ENCODE peak calls at places on chromosomes 6 and 20, in nine cellular contexts. One of them, this sample, is unnamed.

GRCh38 chr6:1984346-1984994 is 260.9 kb downstream of the GMDS start:
- DNase-seq in activated naive CD8-positive, alpha-beta T cell treated with anti-CD3 and anti-CD28 coated beads, Interleukin-2, amount 50 U/mL, for 24 hours: no peak
- DNase-seq in activated CD4-positive, alpha-beta memory T cell treated with anti-CD3 and anti-CD28 coated beads, Interleukin-2, amount 10 ng/mL, durations not matched to agents 7 days and 5 days: no peak
- DNase-seq in suprapubic skin: no peak
- DNase-seq in fibroblast of the aortic adventitia: no peak
- DNase-seq in amniotic epithelial cell: no peak
- DNase-seq in HT1080: no peak
- DNase-seq in ELR: no peak
- DNase-seq in brain microvascular endothelial cell: no peak
- DNase-seq in this sample: no peak

GRCh38 chr20:4916991-4917881 is 84.1 kb downstream of the SLC23A2 start:
- DNase-seq in activated naive CD8-positive, alpha-beta T cell treated with anti-CD3 and anti-CD28 coated beads, Interleukin-2, amount 50 U/mL, for 24 hours: no peak
- DNase-seq in activated CD4-positive, alpha-beta memory T cell treated with anti-CD3 and anti-CD28 coated beads, Interleukin-2, amount 10 ng/mL, durations not matched to agents 7 days and 5 days: no peak
- DNase-seq in suprapubic skin: no peak
- DNase-seq in fibroblast of the aortic adventitia: peak; percentile 57
- DNase-seq in amniotic epithelial cell: peak; percentile 13
- DNase-seq in HT1080: peak; percentile 21
- DNase-seq in ELR: no peak
- DNase-seq in brain microvascular endothelial cell: peak; percentile 4
- DNase-seq in this sample: no peak

GRCh38 chr6:158517581-158517980 is 42.3 kb upstream of the TMEM181 start:
- DNase-seq in activated naive CD8-positive, alpha-beta T cell treated with anti-CD3 and anti-CD28 coated beads, Interleukin-2, amount 50 U/mL, for 24 hours: no peak
- DNase-seq in activated CD4-positive, alpha-beta memory T cell treated with anti-CD3 and anti-CD28 coated beads, Interleukin-2, amount 10 ng/mL, durations not matched to agents 7 days and 5 days: no peak
- DNase-seq in suprapubic skin: no peak
- DNase-seq in fibroblast of the aortic adventitia: no peak
- DNase-seq in amniotic epithelial cell: no peak
- DNase-seq in HT1080: no peak
- DNase-seq in ELR: no peak
- DNase-seq in brain microvascular endothelial cell: peak; percentile 14
- DNase-seq in this sample: peak; percentile 29

GRCh38 chr20:44901972-44902371 is 7.9 kb upstream of the PABPC1L start:
- DNase-seq in activated naive CD8-positive, alpha-beta T cell treated with anti-CD3 and anti-CD28 coated beads, Interleukin-2, amount 50 U/mL, for 24 hours: no peak
- DNase-seq in activated CD4-positive, alpha-beta memory T cell treated with anti-CD3 and anti-CD28 coated beads, Interleukin-2, amount 10 ng/mL, durations not matched to agents 7 days and 5 days: no peak
- DNase-seq in suprapubic skin: no peak
- DNase-seq in fibroblast of the aortic adventitia: peak; percentile 39
- DNase-seq in amniotic epithelial cell: peak; percentile 53
- DNase-seq in HT1080: peak; percentile 45
- DNase-seq in ELR: peak; percentile 83
- DNase-seq in brain microvascular endothelial cell: peak; percentile 46
- DNase-seq in this sample: peak; percentile 65

GRCh38 chr20:48538058-48538825 is 289.6 kb downstream of the PREX1 start:
- DNase-seq in activated naive CD8-positive, alpha-beta T cell treated with anti-CD3 and anti-CD28 coated beads, Interleukin-2, amount 50 U/mL, for 24 hours: no peak
- DNase-seq in activated CD4-positive, alpha-beta memory T cell treated with anti-CD3 and anti-CD28 coated beads, Interleukin-2, amount 10 ng/mL, durations not matched to agents 7 days and 5 days: no peak
- DNase-seq in suprapubic skin: no peak
- DNase-seq in fibroblast of the aortic adventitia: peak; percentile 91
- DNase-seq in amniotic epithelial cell: peak; percentile 78
- DNase-seq in HT1080: peak; percentile 54
- DNase-seq in ELR: peak; percentile 59
- DNase-seq in brain microvascular endothelial cell: peak; percentile 83
- DNase-seq in this sample: no peak

GRCh38 chr6:129590408-129591022 is 119.5 kb downstream of the ARHGAP18 start:
- DNase-seq in activated naive CD8-positive, alpha-beta T cell treated with anti-CD3 and anti-CD28 coated beads, Interleukin-2, amount 50 U/mL, for 24 hours: no peak
- DNase-seq in activated CD4-positive, alpha-beta memory T cell treated with anti-CD3 and anti-CD28 coated beads, Interleukin-2, amount 10 ng/mL, durations not matched to agents 7 days and 5 days: no peak
- DNase-seq in suprapubic skin: no peak
- DNase-seq in fibroblast of the aortic adventitia: peak; percentile 88
- DNase-seq in amniotic epithelial cell: peak; percentile 92
- DNase-seq in HT1080: peak; percentile 53
- DNase-seq in ELR: peak; percentile 90
- DNase-seq in brain microvascular endothelial cell: peak; percentile 87
- DNase-seq in this sample: peak; percentile 64

GRCh38 chr6:168864541-168865495 is 388.8 kb downstream of the THBS2 start:
- DNase-seq in activated naive CD8-positive, alpha-beta T cell treated with anti-CD3 and anti-CD28 coated beads, Interleukin-2, amount 50 U/mL, for 24 hours: no peak
- DNase-seq in activated CD4-positive, alpha-beta memory T cell treated with anti-CD3 and anti-CD28 coated beads, Interleukin-2, amount 10 ng/mL, durations not matched to agents 7 days and 5 days: no peak
- DNase-seq in suprapubic skin: no peak
- DNase-seq in fibroblast of the aortic adventitia: peak; percentile 37
- DNase-seq in amniotic epithelial cell: no peak
- DNase-seq in HT1080: no peak
- DNase-seq in ELR: no peak
- DNase-seq in brain microvascular endothelial cell: no peak
- DNase-seq in this sample: no peak

GRCh38 chr20:17171750-17172149 is 55.1 kb upstream of the PCSK2 start:
- DNase-seq in activated naive CD8-positive, alpha-beta T cell treated with anti-CD3 and anti-CD28 coated beads, Interleukin-2, amount 50 U/mL, for 24 hours: no peak
- DNase-seq in activated CD4-positive, alpha-beta memory T cell treated with anti-CD3 and anti-CD28 coated beads, Interleukin-2, amount 10 ng/mL, durations not matched to agents 7 days and 5 days: no peak
- DNase-seq in suprapubic skin: no peak
- DNase-seq in fibroblast of the aortic adventitia: no peak
- DNase-seq in amniotic epithelial cell: no peak
- DNase-seq in HT1080: no peak
- DNase-seq in ELR: no peak
- DNase-seq in brain microvascular endothelial cell: no peak
- DNase-seq in this sample: no peak

GRCh38 chr6:25054469-25054868 is 118.7 kb upstream of the RIPOR2 start:
- DNase-seq in activated naive CD8-positive, alpha-beta T cell treated with anti-CD3 and anti-CD28 coated beads, Interleukin-2, amount 50 U/mL, for 24 hours: no peak
- DNase-seq in activated CD4-positive, alpha-beta memory T cell treated with anti-CD3 and anti-CD28 coated beads, Interleukin-2, amount 10 ng/mL, durations not matched to agents 7 days and 5 days: no peak
- DNase-seq in suprapubic skin: no peak
- DNase-seq in fibroblast of the aortic adventitia: peak; percentile 69
- DNase-seq in amniotic epithelial cell: peak; percentile 85
- DNase-seq in HT1080: peak; percentile 25
- DNase-seq in ELR: peak; percentile 72
- DNase-seq in brain microvascular endothelial cell: peak; percentile 55
- DNase-seq in this sample: peak; percentile 92

GRCh38 chr20:8670900-8671229 is 398.0 kb upstream of the PLCB4 start:
- DNase-seq in activated naive CD8-positive, alpha-beta T cell treated with anti-CD3 and anti-CD28 coated beads, Interleukin-2, amount 50 U/mL, for 24 hours: no peak
- DNase-seq in activated CD4-positive, alpha-beta memory T cell treated with anti-CD3 and anti-CD28 coated beads, Interleukin-2, amount 10 ng/mL, durations not matched to agents 7 days and 5 days: no peak
- DNase-seq in suprapubic skin: no peak
- DNase-seq in fibroblast of the aortic adventitia: no peak
- DNase-seq in amniotic epithelial cell: peak; percentile 12
- DNase-seq in HT1080: no peak
- DNase-seq in ELR: no peak
- DNase-seq in brain microvascular endothelial cell: no peak
- DNase-seq in this sample: no peak

GRCh38 chr6:12324096-12324495 is 33.9 kb downstream of the EDN1 start:
- DNase-seq in activated naive CD8-positive, alpha-beta T cell treated with anti-CD3 and anti-CD28 coated beads, Interleukin-2, amount 50 U/mL, for 24 hours: no peak
- DNase-seq in activated CD4-positive, alpha-beta memory T cell treated with anti-CD3 and anti-CD28 coated beads, Interleukin-2, amount 10 ng/mL, durations not matched to agents 7 days and 5 days: no peak
- DNase-seq in suprapubic skin: no peak
- DNase-seq in fibroblast of the aortic adventitia: peak; percentile 51
- DNase-seq in amniotic epithelial cell: peak; percentile 71
- DNase-seq in HT1080: peak; percentile 98
- DNase-seq in ELR: peak; percentile 94
- DNase-seq in brain microvascular endothelial cell: peak; percentile 69
- DNase-seq in this sample: peak; percentile 47

GRCh38 chr20:60372282-60372681 is 414.1 kb downstream of the CDH26 start:
- DNase-seq in activated naive CD8-positive, alpha-beta T cell treated with anti-CD3 and anti-CD28 coated beads, Interleukin-2, amount 50 U/mL, for 24 hours: no peak
- DNase-seq in activated CD4-positive, alpha-beta memory T cell treated with anti-CD3 and anti-CD28 coated beads, Interleukin-2, amount 10 ng/mL, durations not matched to agents 7 days and 5 days: no peak
- DNase-seq in suprapubic skin: no peak
- DNase-seq in fibroblast of the aortic adventitia: no peak
- DNase-seq in amniotic epithelial cell: no peak
- DNase-seq in HT1080: no peak
- DNase-seq in ELR: no peak
- DNase-seq in brain microvascular endothelial cell: no peak
- DNase-seq in this sample: no peak

GRCh38 chr6:140858381-140858971 is 1274.2 kb upstream of the GJE1 start:
- DNase-seq in activated naive CD8-positive, alpha-beta T cell treated with anti-CD3 and anti-CD28 coated beads, Interleukin-2, amount 50 U/mL, for 24 hours: no peak
- DNase-seq in activated CD4-positive, alpha-beta memory T cell treated with anti-CD3 and anti-CD28 coated beads, Interleukin-2, amount 10 ng/mL, durations not matched to agents 7 days and 5 days: no peak
- DNase-seq in suprapubic skin: no peak
- DNase-seq in fibroblast of the aortic adventitia: peak; percentile 13
- DNase-seq in amniotic epithelial cell: no peak
- DNase-seq in HT1080: no peak
- DNase-seq in ELR: peak; percentile 84
- DNase-seq in brain microvascular endothelial cell: no peak
- DNase-seq in this sample: no peak

GRCh38 chr6:106746660-106747059 is 117.3 kb downstream of the QRSL1 start:
- DNase-seq in activated naive CD8-positive, alpha-beta T cell treated with anti-CD3 and anti-CD28 coated beads, Interleukin-2, amount 50 U/mL, for 24 hours: no peak
- DNase-seq in activated CD4-positive, alpha-beta memory T cell treated with anti-CD3 and anti-CD28 coated beads, Interleukin-2, amount 10 ng/mL, durations not matched to agents 7 days and 5 days: no peak
- DNase-seq in suprapubic skin: no peak
- DNase-seq in fibroblast of the aortic adventitia: peak; percentile 81
- DNase-seq in amniotic epithelial cell: peak; percentile 80
- DNase-seq in HT1080: peak; percentile 94
- DNase-seq in ELR: peak; percentile 98
- DNase-seq in brain microvascular endothelial cell: peak; percentile 34
- DNase-seq in this sample: no peak

GRCh38 chr6:108117427-108118358 is 43.2 kb upstream of the OSTM1 start:
- DNase-seq in activated naive CD8-positive, alpha-beta T cell treated with anti-CD3 and anti-CD28 coated beads, Interleukin-2, amount 50 U/mL, for 24 hours: peak; percentile 20
- DNase-seq in activated CD4-positive, alpha-beta memory T cell treated with anti-CD3 and anti-CD28 coated beads, Interleukin-2, amount 10 ng/mL, durations not matched to agents 7 days and 5 days: peak; percentile 31
- DNase-seq in suprapubic skin: no peak
- DNase-seq in fibroblast of the aortic adventitia: peak; percentile 36
- DNase-seq in amniotic epithelial cell: no peak
- DNase-seq in HT1080: peak; percentile 45
- DNase-seq in ELR: peak; percentile 51
- DNase-seq in brain microvascular endothelial cell: no peak
- DNase-seq in this sample: peak; percentile 90

GRCh38 chr20:40770564-40771307 is 81.7 kb upstream of the MAFB start:
- DNase-seq in activated naive CD8-positive, alpha-beta T cell treated with anti-CD3 and anti-CD28 coated beads, Interleukin-2, amount 50 U/mL, for 24 hours: no peak
- DNase-seq in activated CD4-positive, alpha-beta memory T cell treated with anti-CD3 and anti-CD28 coated beads, Interleukin-2, amount 10 ng/mL, durations not matched to agents 7 days and 5 days: no peak
- DNase-seq in suprapubic skin: no peak
- DNase-seq in fibroblast of the aortic adventitia: no peak
- DNase-seq in amniotic epithelial cell: no peak
- DNase-seq in HT1080: no peak
- DNase-seq in ELR: no peak
- DNase-seq in brain microvascular endothelial cell: no peak
- DNase-seq in this sample: no peak

GRCh38 chr6:122799916-122800701 is 11.1 kb downstream of the SMPDL3A start:
- DNase-seq in activated naive CD8-positive, alpha-beta T cell treated with anti-CD3 and anti-CD28 coated beads, Interleukin-2, amount 50 U/mL, for 24 hours: no peak
- DNase-seq in activated CD4-positive, alpha-beta memory T cell treated with anti-CD3 and anti-CD28 coated beads, Interleukin-2, amount 10 ng/mL, durations not matched to agents 7 days and 5 days: no peak
- DNase-seq in suprapubic skin: no peak
- DNase-seq in fibroblast of the aortic adventitia: peak; percentile 47
- DNase-seq in amniotic epithelial cell: peak; percentile 68
- DNase-seq in HT1080: no peak
- DNase-seq in ELR: peak; percentile 51
- DNase-seq in brain microvascular endothelial cell: peak; percentile 14
- DNase-seq in this sample: no peak

This sample was measured in osteoblast.